ENCODE peak calls at places on chromosomes 3 and 15, in ten cellular contexts. One of them, this sample, is unnamed.

GRCh38 chr15:76565366-76565765 is 228.8 kb downstream of the ISL2 start:
- DNase-seq in stimulated activated CD4-positive, alpha-beta T cell treated with anti-CD3 and anti-CD28 coated beads, Interleukin-1b, Interleukin-23, amount 100 ng/mL, for 1 hour: no peak
- DNase-seq in kidney glomerular epithelial cell: no peak
- DNase-seq in DMS53: no peak
- DNase-seq in uterus: no peak
- DNase-seq in AG20443: no peak
- DNase-seq in iPS-NIHi11: no peak
- DNase-seq in progenitor cell of endocrine pancreas: no peak
- DNase-seq in A549: no peak
- DNase-seq in dorsolateral prefrontal cortex: no peak
- DNase-seq in this sample: no peak

GRCh38 chr3:48960841-48961413 is 29.1 kb upstream of the P4HTM start:
- DNase-seq in stimulated activated CD4-positive, alpha-beta T cell treated with anti-CD3 and anti-CD28 coated beads, Interleukin-1b, Interleukin-23, amount 100 ng/mL, for 1 hour: no peak
- DNase-seq in kidney glomerular epithelial cell: no peak
- DNase-seq in DMS53: no peak
- DNase-seq in uterus: no peak
- DNase-seq in AG20443: no peak
- DNase-seq in iPS-NIHi11: no peak
- DNase-seq in progenitor cell of endocrine pancreas: no peak
- DNase-seq in A549: no peak
- DNase-seq in dorsolateral prefrontal cortex: no peak
- DNase-seq in this sample: no peak

GRCh38 chr3:150920236-150920635 is 15.0 kb upstream of the MINDY4B start:
- DNase-seq in stimulated activated CD4-positive, alpha-beta T cell treated with anti-CD3 and anti-CD28 coated beads, Interleukin-1b, Interleukin-23, amount 100 ng/mL, for 1 hour: no peak
- DNase-seq in kidney glomerular epithelial cell: no peak
- DNase-seq in DMS53: no peak
- DNase-seq in uterus: no peak
- DNase-seq in AG20443: no peak
- DNase-seq in iPS-NIHi11: no peak
- DNase-seq in progenitor cell of endocrine pancreas: no peak
- DNase-seq in A549: no peak
- DNase-seq in dorsolateral prefrontal cortex: no peak
- DNase-seq in this sample: no peak

GRCh38 chr15:55241895-55242294 is 45.2 kb upstream of the RSL24D1 start:
- DNase-seq in stimulated activated CD4-positive, alpha-beta T cell treated with anti-CD3 and anti-CD28 coated beads, Interleukin-1b, Interleukin-23, amount 100 ng/mL, for 1 hour: no peak
- DNase-seq in kidney glomerular epithelial cell: peak
- DNase-seq in DMS53: no peak
- DNase-seq in uterus: no peak
- DNase-seq in AG20443: no peak
- DNase-seq in iPS-NIHi11: no peak
- DNase-seq in progenitor cell of endocrine pancreas: no peak
- DNase-seq in A549: no peak
- DNase-seq in dorsolateral prefrontal cortex: no peak
- DNase-seq in this sample: no peak

GRCh38 chr3:106345353-106346027 is 476.7 kb upstream of the CBLB start:
- DNase-seq in stimulated activated CD4-positive, alpha-beta T cell treated with anti-CD3 and anti-CD28 coated beads, Interleukin-1b, Interleukin-23, amount 100 ng/mL, for 1 hour: no peak
- DNase-seq in kidney glomerular epithelial cell: peak
- DNase-seq in DMS53: peak
- DNase-seq in uterus: no peak
- DNase-seq in AG20443: peak
- DNase-seq in iPS-NIHi11: peak
- DNase-seq in progenitor cell of endocrine pancreas: no peak
- DNase-seq in A549: peak
- DNase-seq in dorsolateral prefrontal cortex: no peak
- DNase-seq in this sample: peak

GRCh38 chr3:6125520-6125919 is 735.4 kb upstream of the GRM7 start:
- DNase-seq in stimulated activated CD4-positive, alpha-beta T cell treated with anti-CD3 and anti-CD28 coated beads, Interleukin-1b, Interleukin-23, amount 100 ng/mL, for 1 hour: no peak
- DNase-seq in kidney glomerular epithelial cell: no peak
- DNase-seq in DMS53: peak
- DNase-seq in uterus: no peak
- DNase-seq in AG20443: no peak
- DNase-seq in iPS-NIHi11: peak
- DNase-seq in progenitor cell of endocrine pancreas: no peak
- DNase-seq in A549: no peak
- DNase-seq in dorsolateral prefrontal cortex: no peak
- DNase-seq in this sample: peak

GRCh38 chr3:127710473-127710941 is 37.8 kb downstream of the ABTB1 start:
- DNase-seq in stimulated activated CD4-positive, alpha-beta T cell treated with anti-CD3 and anti-CD28 coated beads, Interleukin-1b, Interleukin-23, amount 100 ng/mL, for 1 hour: no peak
- DNase-seq in kidney glomerular epithelial cell: no peak
- DNase-seq in DMS53: no peak
- DNase-seq in uterus: peak
- DNase-seq in AG20443: peak
- DNase-seq in iPS-NIHi11: no peak
- DNase-seq in progenitor cell of endocrine pancreas: no peak
- DNase-seq in A549: peak
- DNase-seq in dorsolateral prefrontal cortex: no peak
- DNase-seq in this sample: no peak

GRCh38 chr15:39587910-39588530 is 7.1 kb downstream of the THBS1 start:
- DNase-seq in stimulated activated CD4-positive, alpha-beta T cell treated with anti-CD3 and anti-CD28 coated beads, Interleukin-1b, Interleukin-23, amount 100 ng/mL, for 1 hour: no peak
- DNase-seq in kidney glomerular epithelial cell: no peak
- DNase-seq in DMS53: no peak
- DNase-seq in uterus: no peak
- DNase-seq in AG20443: no peak
- DNase-seq in iPS-NIHi11: no peak
- DNase-seq in progenitor cell of endocrine pancreas: no peak
- DNase-seq in A549: no peak
- DNase-seq in dorsolateral prefrontal cortex: no peak
- DNase-seq in this sample: no peak

GRCh38 chr3:46089237-46090011 is 62.1 kb upstream of the XCR1 start:
- DNase-seq in stimulated activated CD4-positive, alpha-beta T cell treated with anti-CD3 and anti-CD28 coated beads, Interleukin-1b, Interleukin-23, amount 100 ng/mL, for 1 hour: no peak
- DNase-seq in kidney glomerular epithelial cell: peak
- DNase-seq in DMS53: no peak
- DNase-seq in uterus: no peak
- DNase-seq in AG20443: peak
- DNase-seq in iPS-NIHi11: no peak
- DNase-seq in progenitor cell of endocrine pancreas: no peak
- DNase-seq in A549: peak
- DNase-seq in dorsolateral prefrontal cortex: peak
- DNase-seq in this sample: no peak

GRCh38 chr3:96510334-96510733 is 304.1 kb upstream of the EPHA6 start:
- DNase-seq in stimulated activated CD4-positive, alpha-beta T cell treated with anti-CD3 and anti-CD28 coated beads, Interleukin-1b, Interleukin-23, amount 100 ng/mL, for 1 hour: no peak
- DNase-seq in kidney glomerular epithelial cell: no peak
- DNase-seq in DMS53: no peak
- DNase-seq in uterus: no peak
- DNase-seq in AG20443: no peak
- DNase-seq in iPS-NIHi11: no peak
- DNase-seq in progenitor cell of endocrine pancreas: no peak
- DNase-seq in A549: no peak
- DNase-seq in dorsolateral prefrontal cortex: no peak
- DNase-seq in this sample: no peak

GRCh38 chr3:65829228-65829627 is 209.5 kb downstream of the MAGI1 start:
- DNase-seq in stimulated activated CD4-positive, alpha-beta T cell treated with anti-CD3 and anti-CD28 coated beads, Interleukin-1b, Interleukin-23, amount 100 ng/mL, for 1 hour: no peak
- DNase-seq in kidney glomerular epithelial cell: no peak
- DNase-seq in DMS53: no peak
- DNase-seq in uterus: no peak
- DNase-seq in AG20443: no peak
- DNase-seq in iPS-NIHi11: no peak
- DNase-seq in progenitor cell of endocrine pancreas: no peak
- DNase-seq in A549: no peak
- DNase-seq in dorsolateral prefrontal cortex: no peak
- DNase-seq in this sample: no peak

GRCh38 chr3:38314767-38315487 is 31.7 kb upstream of the XYLB start:
- DNase-seq in stimulated activated CD4-positive, alpha-beta T cell treated with anti-CD3 and anti-CD28 coated beads, Interleukin-1b, Interleukin-23, amount 100 ng/mL, for 1 hour: no peak
- DNase-seq in kidney glomerular epithelial cell: no peak
- DNase-seq in DMS53: no peak
- DNase-seq in uterus: no peak
- DNase-seq in AG20443: no peak
- DNase-seq in iPS-NIHi11: no peak
- DNase-seq in progenitor cell of endocrine pancreas: no peak
- DNase-seq in A549: no peak
- DNase-seq in dorsolateral prefrontal cortex: no peak
- DNase-seq in this sample: no peak

GRCh38 chr3:37935290-37935668 is 55.3 kb upstream of the VILL start:
- DNase-seq in stimulated activated CD4-positive, alpha-beta T cell treated with anti-CD3 and anti-CD28 coated beads, Interleukin-1b, Interleukin-23, amount 100 ng/mL, for 1 hour: no peak
- DNase-seq in kidney glomerular epithelial cell: no peak
- DNase-seq in DMS53: peak
- DNase-seq in uterus: no peak
- DNase-seq in AG20443: no peak
- DNase-seq in iPS-NIHi11: no peak
- DNase-seq in progenitor cell of endocrine pancreas: no peak
- DNase-seq in A549: peak
- DNase-seq in dorsolateral prefrontal cortex: no peak
- DNase-seq in this sample: no peak

GRCh38 chr3:151894219-151894618 is 20.8 kb downstream of the SUCNR1 start:
- DNase-seq in stimulated activated CD4-positive, alpha-beta T cell treated with anti-CD3 and anti-CD28 coated beads, Interleukin-1b, Interleukin-23, amount 100 ng/mL, for 1 hour: no peak
- DNase-seq in kidney glomerular epithelial cell: no peak
- DNase-seq in DMS53: no peak
- DNase-seq in uterus: no peak
- DNase-seq in AG20443: no peak
- DNase-seq in iPS-NIHi11: no peak
- DNase-seq in progenitor cell of endocrine pancreas: no peak
- DNase-seq in A549: no peak
- DNase-seq in dorsolateral prefrontal cortex: no peak
- DNase-seq in this sample: no peak

GRCh38 chr3:42032693-42033349 is 58.3 kb upstream of the TRAK1 start:
- DNase-seq in stimulated activated CD4-positive, alpha-beta T cell treated with anti-CD3 and anti-CD28 coated beads, Interleukin-1b, Interleukin-23, amount 100 ng/mL, for 1 hour: no peak
- DNase-seq in kidney glomerular epithelial cell: peak
- DNase-seq in DMS53: no peak
- DNase-seq in uterus: peak
- DNase-seq in AG20443: peak
- DNase-seq in iPS-NIHi11: no peak
- DNase-seq in progenitor cell of endocrine pancreas: no peak
- DNase-seq in A549: peak
- DNase-seq in dorsolateral prefrontal cortex: no peak
- DNase-seq in this sample: peak

GRCh38 chr3:50256978-50257890 is 11.7 kb upstream of the SEMA3B start:
- DNase-seq in stimulated activated CD4-positive, alpha-beta T cell treated with anti-CD3 and anti-CD28 coated beads, Interleukin-1b, Interleukin-23, amount 100 ng/mL, for 1 hour: no peak
- DNase-seq in kidney glomerular epithelial cell: no peak
- DNase-seq in DMS53: peak
- DNase-seq in uterus: no peak
- DNase-seq in AG20443: no peak
- DNase-seq in iPS-NIHi11: peak
- DNase-seq in progenitor cell of endocrine pancreas: no peak
- DNase-seq in A549: peak
- DNase-seq in dorsolateral prefrontal cortex: no peak
- DNase-seq in this sample: no peak

GRCh38 chr3:7518471-7518870 is 657.6 kb downstream of the GRM7 start:
- DNase-seq in stimulated activated CD4-positive, alpha-beta T cell treated with anti-CD3 and anti-CD28 coated beads, Interleukin-1b, Interleukin-23, amount 100 ng/mL, for 1 hour: no peak
- DNase-seq in kidney glomerular epithelial cell: no peak
- DNase-seq in DMS53: peak
- DNase-seq in uterus: no peak
- DNase-seq in AG20443: no peak
- DNase-seq in iPS-NIHi11: no peak
- DNase-seq in progenitor cell of endocrine pancreas: no peak
- DNase-seq in A549: no peak
- DNase-seq in dorsolateral prefrontal cortex: no peak
- DNase-seq in this sample: no peak

GRCh38 chr3:60277376-60277800 is 973.9 kb downstream of the FHIT start:
- DNase-seq in stimulated activated CD4-positive, alpha-beta T cell treated with anti-CD3 and anti-CD28 coated beads, Interleukin-1b, Interleukin-23, amount 100 ng/mL, for 1 hour: no peak
- DNase-seq in kidney glomerular epithelial cell: no peak
- DNase-seq in DMS53: no peak
- DNase-seq in uterus: no peak
- DNase-seq in AG20443: no peak
- DNase-seq in iPS-NIHi11: no peak
- DNase-seq in progenitor cell of endocrine pancreas: no peak
- DNase-seq in A549: no peak
- DNase-seq in dorsolateral prefrontal cortex: no peak
- DNase-seq in this sample: peak

GRCh38 chr3:193262707-193263106 is 21.7 kb downstream of the PLAAT1 start:
- DNase-seq in stimulated activated CD4-positive, alpha-beta T cell treated with anti-CD3 and anti-CD28 coated beads, Interleukin-1b, Interleukin-23, amount 100 ng/mL, for 1 hour: no peak
- DNase-seq in kidney glomerular epithelial cell: no peak
- DNase-seq in DMS53: no peak
- DNase-seq in uterus: no peak
- DNase-seq in AG20443: no peak
- DNase-seq in iPS-NIHi11: no peak
- DNase-seq in progenitor cell of endocrine pancreas: no peak
- DNase-seq in A549: no peak
- DNase-seq in dorsolateral prefrontal cortex: no peak
- DNase-seq in this sample: no peak

GRCh38 chr15:52102468-52102867 is 10.1 kb downstream of the BCL2L10 start:
- DNase-seq in stimulated activated CD4-positive, alpha-beta T cell treated with anti-CD3 and anti-CD28 coated beads, Interleukin-1b, Interleukin-23, amount 100 ng/mL, for 1 hour: no peak
- DNase-seq in kidney glomerular epithelial cell: peak
- DNase-seq in DMS53: peak
- DNase-seq in uterus: peak
- DNase-seq in AG20443: peak
- DNase-seq in iPS-NIHi11: no peak
- DNase-seq in progenitor cell of endocrine pancreas: no peak
- DNase-seq in A549: peak
- DNase-seq in dorsolateral prefrontal cortex: no peak
- DNase-seq in this sample: no peak

GRCh38 chr3:154886437-154886836 is 193.7 kb upstream of the MME start:
- DNase-seq in stimulated activated CD4-positive, alpha-beta T cell treated with anti-CD3 and anti-CD28 coated beads, Interleukin-1b, Interleukin-23, amount 100 ng/mL, for 1 hour: no peak
- DNase-seq in kidney glomerular epithelial cell: no peak
- DNase-seq in DMS53: no peak
- DNase-seq in uterus: no peak
- DNase-seq in AG20443: peak
- DNase-seq in iPS-NIHi11: no peak
- DNase-seq in progenitor cell of endocrine pancreas: no peak
- DNase-seq in A549: no peak
- DNase-seq in dorsolateral prefrontal cortex: no peak
- DNase-seq in this sample: no peak

This sample was measured in T47D.